ENCODE peak calls at places on chromosomes 12 and 14, in four cellular contexts. E is activated T-cell treated with anti-CD3 and anti-CD28 coated beads for 48 hours, A is KG1, B is Caco-2. V is an unnamed sample.

GRCh38 chr14:96065661-96066459 is 26.7 kb downstream of the C14orf132 start:
- DNase-seq in A (no peak), B (no peak), E (no peak), V (no peak)

GRCh38 chr12:108080363-108080762 is 48.7 kb upstream of the WSCD2 start:
- DNase-seq in A (no peak), E (no peak), B (no peak), V (no peak)

GRCh38 chr14:61260939-61261776 is 20.0 kb downstream of the TMEM30B start:
- DNase-seq in A (no peak), B (no peak), E (no peak), V (no peak)

GRCh38 chr12:132438139-132438700 is 51.7 kb upstream of the FBRSL1 start:
- DNase-seq in A (no peak), B (no peak), E (no peak), V (no peak)

GRCh38 chr14:105069887-105070759 is 4.9 kb upstream of the GPR132 start:
- DNase-seq in B (no peak), E (no peak), A (no peak), V (no peak)

GRCh38 chr12:77102691-77103090 is 37.3 kb upstream of the E2F7 start:
- DNase-seq in B (no peak), A (no peak), E (no peak), V (no peak)

GRCh38 chr14:88248606-88249005 is 74.5 kb downstream of the KCNK10 start:
- DNase-seq in E (no peak), B (no peak), A (no peak), V (no peak)

GRCh38 chr14:39145266-39145966 is 24.7 kb downstream of the TRAPPC6B start:
- DNase-seq in B (no peak), A (no peak), E (no peak), V (no peak)

GRCh38 chr14:104091927-104092771 is 6.6 kb downstream of the ASPG start:
- DNase-seq in B (no peak), A (no peak), E (no peak), V (no peak)

GRCh38 chr12:29714966-29715365 is 68.8 kb downstream of the TMTC1 start:
- DNase-seq in B (no peak), E (no peak), A (no peak), V (no peak)

GRCh38 chr12:100166232-100166631 is 23.6 kb upstream of the BLTP3B start:
- DNase-seq in B (no peak), A (no peak), E (no peak), V (no peak)

GRCh38 chr14:68585690-68586089 is 207.2 kb downstream of the ZFP36L1 start:
- DNase-seq in A (no peak), B (no peak), E (no peak), V (no peak)

GRCh38 chr14:85437143-85437542 is 92.8 kb upstream of the FLRT2 start:
- DNase-seq in B (no peak), E (no peak), A (no peak), V (no peak)

GRCh38 chr12:106138646-106139421 is at the start of gene NUAK1:
- DNase-seq in E (peak), A (no peak), B (peak), V (peak)

GRCh38 chr14:34203271-34203722 is 252.4 kb upstream of the EGLN3 start:
- DNase-seq in B (no peak), A (no peak), E (no peak), V (no peak)

GRCh38 chr14:23421594-23421993 is 13.5 kb upstream of the MYH6 start:
- DNase-seq in B (no peak), A (no peak), E (no peak), V (no peak)

GRCh38 chr12:3371018-3371417 is 120.0 kb upstream of the PRMT8 start:
- DNase-seq in A (no peak), B (no peak), E (no peak), V (no peak)

GRCh38 chr14:53953002-53953827 is 3.4 kb downstream of the BMP4 start:
- DNase-seq in A (peak), E (no peak), B (peak), V (peak)

GRCh38 chr14:24673534-24674203 is 39.7 kb upstream of the GZMB start:
- DNase-seq in E (peak), B (no peak), A (peak), V (no peak)

GRCh38 chr14:18656627-18657026 is 55.7 kb downstream of the OR11H12 start:
- DNase-seq in B (no peak), A (no peak), E (no peak), V (no peak)